ENCODE peak calls at places on chromosomes 6 and 20, in eight cellular contexts. T is AG09309; U is renal cortical epithelial cell; Y is DMS79; Z is naive thymus-derived CD8-positive, alpha-beta T cell; B is CMK; S is GM03348; M is NCI-H524. G is an unnamed sample.

GRCh38 chr6:5167501-5167900 is 82.4 kb downstream of the PPP1R3G start:
- DNase-seq in T (no peak), U (no peak), Y (no peak), Z (no peak), B (no peak), S (no peak), M (no peak), G (no peak)

GRCh38 chr6:126033696-126034095 is 47.4 kb downstream of the TRMT11 start:
- DNase-seq in T (peak), U (peak), Y (no peak), Z (no peak), B (peak), S (peak), M (peak), G (peak)

GRCh38 chr6:53492860-53493634 is 51.9 kb downstream of the GCLC start:
- DNase-seq in T (peak), U (peak), Y (peak), Z (no peak), B (no peak), S (peak), M (peak), G (peak)

GRCh38 chr6:103079867-103080266 is 1686.4 kb downstream of the GRIK2 start:
- DNase-seq in T (no peak), U (no peak), Y (no peak), Z (no peak), B (no peak), S (no peak), M (no peak), G (no peak)

GRCh38 chr6:44342489-44342888 is at the start of gene SPATS1:
- DNase-seq in T (no peak), U (no peak), Y (no peak), Z (no peak), B (no peak), S (peak), M (peak), G (no peak)

GRCh38 chr20:31603822-31604566 is 1.1 kb upstream of the ID1 start:
- DNase-seq in T (peak), U (peak), Y (peak), Z (peak), B (no peak), S (peak), M (peak), G (peak)

GRCh38 chr20:25280051-25280573 is 32.2 kb downstream of the PYGB start:
- DNase-seq in T (no peak), U (no peak), Y (peak), Z (no peak), B (no peak), S (no peak), M (no peak), G (peak)

GRCh38 chr6:116556065-116556464 is 2.5 kb downstream of the CALHM4 start:
- DNase-seq in T (no peak), U (peak), Y (no peak), Z (no peak), B (no peak), S (peak), M (no peak), G (no peak)

GRCh38 chr6:16544006-16544405 is 217.3 kb downstream of the ATXN1 start:
- DNase-seq in T (peak), U (peak), Y (no peak), Z (no peak), B (no peak), S (no peak), M (no peak), G (no peak)

GRCh38 chr6:104784884-104785283 is 74.8 kb downstream of the HACE1 start:
- DNase-seq in T (peak), U (no peak), Y (no peak), Z (no peak), B (no peak), S (peak), M (peak), G (no peak)

GRCh38 chr6:169668203-169668847 is 33.5 kb downstream of the WDR27 start:
- DNase-seq in T (no peak), U (no peak), Y (no peak), Z (no peak), B (no peak), S (no peak), M (no peak), G (no peak)

GRCh38 chr6:157613011-157613522 is 210.0 kb upstream of the SNX9 start:
- DNase-seq in T (peak), U (peak), Y (no peak), Z (no peak), B (no peak), S (peak), M (no peak), G (no peak)

GRCh38 chr6:33959661-33960344 is 156.0 kb upstream of the MLN start:
- DNase-seq in T (no peak), U (peak), Y (no peak), Z (no peak), B (no peak), S (no peak), M (no peak), G (peak)

GRCh38 chr20:25257756-25258462 is 10.0 kb downstream of the PYGB start:
- DNase-seq in T (no peak), U (no peak), Y (no peak), Z (no peak), B (no peak), S (no peak), M (no peak), G (peak)

GRCh38 chr20:47360489-47361267 is 4.2 kb upstream of the ZMYND8 start:
- DNase-seq in T (peak), U (peak), Y (peak), Z (no peak), B (peak), S (peak), M (peak), G (peak)

GRCh38 chr6:30107756-30108155 is 5.1 kb downstream of the TRIM31 start:
- DNase-seq in T (no peak), U (peak), Y (no peak), Z (no peak), B (no peak), S (no peak), M (no peak), G (no peak)

GRCh38 chr6:57123111-57123510 is 33.1 kb downstream of the ZNF451 start:
- DNase-seq in T (no peak), U (no peak), Y (no peak), Z (no peak), B (no peak), S (no peak), M (no peak), G (no peak)

GRCh38 chr6:61953881-61954280 is 332.1 kb downstream of the KHDRBS2 start:
- DNase-seq in T (no peak), U (no peak), Y (no peak), Z (no peak), B (no peak), S (no peak), M (no peak), G (no peak)

GRCh38 chr6:157989541-157990289 is 8.1 kb downstream of the SYNJ2 start:
- DNase-seq in T (no peak), U (peak), Y (peak), Z (no peak), B (no peak), S (no peak), M (peak), G (no peak)

GRCh38 chr20:43766395-43766794 is 39.6 kb upstream of the GTSF1L start:
- DNase-seq in T (no peak), U (no peak), Y (no peak), Z (no peak), B (no peak), S (no peak), M (no peak), G (no peak)

GRCh38 chr6:143187173-143187908 is 126.7 kb downstream of the AIG1 start:
- DNase-seq in T (peak), U (peak), Y (no peak), Z (no peak), B (no peak), S (peak), M (no peak), G (no peak)

GRCh38 chr20:52926505-52926904 is 45.7 kb upstream of the TSHZ2 start:
- DNase-seq in T (no peak), U (peak), Y (no peak), Z (no peak), B (no peak), S (no peak), M (no peak), G (no peak)

GRCh38 chr20:1830240-1830639 is 65.0 kb upstream of the SIRPA start:
- DNase-seq in T (peak), U (peak), Y (no peak), Z (no peak), B (no peak), S (peak), M (no peak), G (peak)

GRCh38 chr6:139483082-139483481 is 108.6 kb upstream of the CITED2 start:
- DNase-seq in T (no peak), U (no peak), Y (no peak), Z (no peak), B (no peak), S (no peak), M (no peak), G (no peak)

GRCh38 chr6:43919774-43920173 is 149.8 kb downstream of the VEGFA start:
- DNase-seq in T (no peak), U (no peak), Y (no peak), Z (no peak), B (no peak), S (no peak), M (no peak), G (no peak)